ENCODE peak calls at places on chromosomes 13 and 19, in six cellular contexts. V, J, D, G, Q and X are unnamed samples.

GRCh38 chr19:35495107-35496064 is 5.1 kb upstream of the KRTDAP start:
- DNase-seq in V (peak), J (no peak), D (peak), G (peak), Q (peak), X (no peak)

GRCh38 chr19:38047048-38047435 is 140.0 kb downstream of the SIPA1L3 start:
- DNase-seq in V (no peak), J (no peak), D (no peak), G (no peak), Q (no peak), X (no peak)

GRCh38 chr13:51494151-51494550 is 41.3 kb upstream of the INTS6 start:
- DNase-seq in V (peak), J (no peak), D (no peak), G (no peak), Q (no peak), X (no peak)

GRCh38 chr13:113406321-113407102 is 42.6 kb upstream of the GRTP1 start:
- DNase-seq in V (peak), J (no peak), D (no peak), G (peak), Q (no peak), X (peak)

GRCh38 chr19:42402376-42403116 is 12.4 kb upstream of the CNFN start:
- DNase-seq in V (no peak), J (no peak), D (no peak), G (no peak), Q (no peak), X (no peak)

GRCh38 chr13:25109341-25109740 is 13.4 kb downstream of the PABPC3 start:
- DNase-seq in V (no peak), J (no peak), D (no peak), G (no peak), Q (no peak), X (no peak)

GRCh38 chr19:11383706-11384048 is 437 bp downstream of the EPOR start:
- DNase-seq in V (no peak), J (no peak), D (no peak), G (no peak), Q (peak), X (no peak)

GRCh38 chr13:50200988-50201387 is 185.7 kb downstream of the KCNRG start:
- DNase-seq in V (no peak), J (no peak), D (no peak), G (no peak), Q (no peak), X (no peak)

GRCh38 chr13:50085063-50085462 is 69.8 kb downstream of the KCNRG start:
- DNase-seq in V (peak), J (no peak), D (no peak), G (no peak), Q (peak), X (no peak)

GRCh38 chr13:108812165-108812564 is 182.8 kb downstream of the MYO16 start:
- DNase-seq in V (no peak), J (no peak), D (no peak), G (no peak), Q (no peak), X (no peak)

GRCh38 chr13:102940143-102940542 is 94.3 kb downstream of the ERCC5 start:
- DNase-seq in V (no peak), J (no peak), D (no peak), G (no peak), Q (no peak), X (no peak)

GRCh38 chr19:29325241-29325975 is 112.5 kb upstream of the UQCRFS1 start:
- DNase-seq in V (no peak), J (no peak), D (no peak), G (no peak), Q (no peak), X (peak)

GRCh38 chr13:99605417-99606321 is 104.4 kb downstream of the TM9SF2 start:
- DNase-seq in V (no peak), J (no peak), D (no peak), G (no peak), Q (peak), X (no peak)

GRCh38 chr13:39565036-39565949 is 37.7 kb downstream of the LHFPL6 start:
- DNase-seq in V (peak), J (no peak), D (no peak), G (no peak), Q (no peak), X (no peak)

GRCh38 chr19:6412111-6412999 is 12.3 kb downstream of the KHSRP start:
- DNase-seq in V (no peak), J (no peak), D (no peak), G (no peak), Q (peak), X (no peak)

GRCh38 chr19:35458821-35459391 is 10.8 kb downstream of the FFAR2 start:
- DNase-seq in V (no peak), J (no peak), D (no peak), G (no peak), Q (no peak), X (no peak)

GRCh38 chr13:63427170-63427569 is 2011.5 kb upstream of the PCDH20 start:
- DNase-seq in V (no peak), J (no peak), D (no peak), G (no peak), Q (no peak), X (no peak)

GRCh38 chr19:33280351-33280921 is 21.9 kb downstream of the CEBPA start:
- DNase-seq in V (no peak), J (no peak), D (no peak), G (no peak), Q (no peak), X (no peak)

GRCh38 chr19:56964526-56964925 is 124.0 kb upstream of the PEG3 start:
- DNase-seq in V (no peak), J (no peak), D (no peak), G (no peak), Q (no peak), X (no peak)

GRCh38 chr19:1360818-1361461 is 22.8 kb upstream of the NDUFS7 start:
- DNase-seq in V (peak), J (no peak), D (no peak), G (peak), Q (peak), X (no peak)

GRCh38 chr19:24052811-24053210 is 34.2 kb upstream of the ZNF254 start:
- DNase-seq in V (no peak), J (no peak), D (no peak), G (no peak), Q (no peak), X (no peak)

GRCh38 chr13:42216422-42216735 is 55.6 kb upstream of the AKAP11 start:
- DNase-seq in V (no peak), J (no peak), D (no peak), G (no peak), Q (no peak), X (no peak)
- TF ChIP-seq CTCF in V (no peak), J (no peak), D (no peak), G (no peak), Q (no peak), X (peak)

GRCh38 chr19:18940791-18941627 is at the start of gene HOMER3:
- DNase-seq in V (peak), J (no peak), D (peak), G (peak), Q (peak), X (peak)
- TF ChIP-seq CTCF in V (peak), J (peak), D (no peak), G (no peak), Q (no peak), X (peak)

DNA sequence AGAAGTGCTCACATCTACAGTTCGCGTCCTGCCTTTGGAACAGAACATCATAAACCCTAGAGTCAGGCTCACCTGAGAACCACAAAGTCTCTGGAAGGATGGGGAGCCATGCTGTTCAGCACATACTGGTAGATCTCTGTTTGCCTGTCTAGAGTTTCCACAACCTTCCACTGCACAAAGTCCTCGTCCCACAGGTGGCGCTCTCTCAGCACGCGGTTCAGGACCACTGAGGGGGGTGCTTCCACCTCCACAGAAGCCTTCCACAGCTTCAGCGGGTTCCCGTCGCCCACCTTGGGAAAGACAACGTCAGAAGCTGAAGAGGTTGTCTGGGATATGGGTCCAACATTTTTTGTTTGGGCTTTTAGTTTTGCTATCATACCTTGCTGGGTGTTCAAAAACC is 93.6 kb downstream of the KL start:
- DNase-seq in V (no peak), J (no peak), D (no peak), G (no peak), Q (no peak), X (no peak)
- TF ChIP-seq CTCF in V (peak), J (no peak), D (no peak), G (no peak), Q (no peak), X (no peak)

GRCh38 chr19:45406957-45407375 is 522 bp downstream of the POLR1G start:
- DNase-seq in V (no peak), J (no peak), D (no peak), G (peak), Q (no peak), X (no peak)

GRCh38 chr19:45405435-45406164 is 731 bp upstream of the PPP1R13L start:
- DNase-seq in V (peak), J (peak), D (peak), G (peak), Q (peak), X (peak)

GRCh38 chr19:45408121-45408520 is 1.7 kb downstream of the POLR1G start:
- DNase-seq in V (no peak), J (no peak), D (no peak), G (no peak), Q (no peak), X (no peak)

GRCh38 chr19:45404557-45405434 is at the start of gene PPP1R13L:
- DNase-seq in V (peak), J (peak), D (peak), G (peak), Q (peak), X (no peak)

DNA sequence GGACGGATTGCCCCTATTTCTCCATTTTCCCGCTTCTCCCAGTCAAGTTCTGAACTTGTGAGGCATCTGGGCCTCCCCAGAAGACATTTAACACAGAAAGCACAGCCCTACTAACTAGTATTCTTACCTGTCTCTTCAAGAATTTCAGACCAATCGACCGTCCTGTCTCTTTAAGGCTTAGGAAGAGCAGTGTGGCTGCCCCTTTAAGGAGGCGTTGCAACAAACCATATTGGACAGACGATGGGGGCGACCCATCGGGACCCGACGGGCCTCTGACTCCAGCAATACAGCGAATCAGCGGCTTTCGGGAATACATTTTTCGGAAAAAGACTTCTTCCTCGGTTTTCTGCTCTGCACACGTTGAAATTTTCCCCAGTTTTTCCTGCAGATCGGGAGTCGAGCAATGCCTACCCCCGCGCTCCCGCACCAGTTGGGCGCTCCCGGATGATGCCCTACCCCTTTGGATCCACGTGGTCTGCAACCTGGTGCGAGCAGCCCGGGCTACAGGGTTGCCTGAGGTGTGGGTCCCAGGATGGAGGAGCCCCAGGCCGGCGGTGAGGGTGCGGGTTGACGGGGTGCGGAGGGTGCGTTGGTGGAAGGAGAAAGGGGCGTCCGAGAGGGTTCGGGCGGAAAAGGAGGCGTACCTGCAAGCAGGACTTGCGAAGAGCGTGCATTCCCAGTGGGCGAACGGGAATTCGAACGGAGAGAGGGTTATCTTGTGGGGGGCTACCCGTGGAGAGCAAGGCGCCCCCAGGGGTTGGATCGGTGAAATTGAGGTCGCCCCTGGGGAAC is at the start of gene POLR1G:
- DNase-seq in V (peak), J (no peak), D (peak), G (peak), Q (peak), X (no peak)
- TF ChIP-seq CTCF in V (no peak), J (no peak), D (peak), G (no peak), Q (no peak), X (no peak)

GRCh38 chr19:4557971-4558941 is 1.2 kb downstream of the SEMA6B start:
- DNase-seq in V (no peak), J (no peak), D (no peak), G (no peak), Q (peak), X (peak)

GRCh38 chr19:4559569-4559968 is at the start of gene SEMA6B:
- DNase-seq in V (no peak), J (no peak), D (no peak), G (peak), Q (no peak), X (no peak)

GRCh38 chr19:4556574-4557185 is 2.8 kb downstream of the SEMA6B start:
- DNase-seq in V (no peak), J (no peak), D (no peak), G (peak), Q (peak), X (no peak)

GRCh38 chr19:4555657-4556561 is 3.6 kb downstream of the SEMA6B start:
- DNase-seq in V (no peak), J (no peak), D (no peak), G (no peak), Q (peak), X (no peak)

GRCh38 chr19:4557186-4557970 is 2.1 kb downstream of the SEMA6B start:
- DNase-seq in V (no peak), J (no peak), D (no peak), G (no peak), Q (peak), X (peak)
- TF ChIP-seq CTCF in V (peak), J (no peak), D (no peak), G (no peak), Q (no peak), X (no peak)